ENCODE peak calls at places on chromosomes 4 and X, in nine cellular contexts. One of them, this sample, is unnamed.

GRCh38 chrX:110055616-110056015 is 52.7 kb downstream of the TMEM164 start:
- DNase-seq in AG09309: no peak
- DNase-seq in foreskin fibroblast: no peak
- DNase-seq in left ventricle myocardium inferior: no peak
- DNase-seq in choroid plexus epithelial cell: no peak
- DNase-seq in AG10803: no peak
- DNase-seq in AG04449: no peak
- DNase-seq in adrenal gland: no peak
- DNase-seq in BJ: no peak
- DNase-seq in this sample: no peak

GRCh38 chr4:95061220-95061619 is 303.5 kb downstream of the BMPR1B start:
- DNase-seq in AG09309: no peak
- DNase-seq in foreskin fibroblast: no peak
- DNase-seq in left ventricle myocardium inferior: no peak
- DNase-seq in choroid plexus epithelial cell: peak
- DNase-seq in AG10803: peak
- DNase-seq in AG04449: peak
- DNase-seq in adrenal gland: no peak
- DNase-seq in BJ: no peak
- DNase-seq in this sample: no peak

GRCh38 chr4:13653356-13653755 is 25.8 kb upstream of the BOD1L1 start:
- DNase-seq in AG09309: no peak
- DNase-seq in foreskin fibroblast: no peak
- DNase-seq in left ventricle myocardium inferior: no peak
- DNase-seq in choroid plexus epithelial cell: no peak
- DNase-seq in AG10803: no peak
- DNase-seq in AG04449: no peak
- DNase-seq in adrenal gland: no peak
- DNase-seq in BJ: no peak
- DNase-seq in this sample: no peak

GRCh38 chr4:148852092-148852699 is 410.0 kb upstream of the NR3C2 start:
- DNase-seq in AG09309: no peak
- DNase-seq in foreskin fibroblast: no peak
- DNase-seq in left ventricle myocardium inferior: no peak
- DNase-seq in choroid plexus epithelial cell: no peak
- DNase-seq in AG10803: no peak
- DNase-seq in AG04449: no peak
- DNase-seq in adrenal gland: no peak
- DNase-seq in BJ: no peak
- DNase-seq in this sample: no peak

GRCh38 chr4:55157559-55158277 is 32.3 kb upstream of the KDR start:
- DNase-seq in AG09309: no peak
- DNase-seq in foreskin fibroblast: no peak
- DNase-seq in left ventricle myocardium inferior: no peak
- DNase-seq in choroid plexus epithelial cell: no peak
- DNase-seq in AG10803: no peak
- DNase-seq in AG04449: no peak
- DNase-seq in adrenal gland: no peak
- DNase-seq in BJ: no peak
- DNase-seq in this sample: no peak

GRCh38 chr4:11701978-11702377 is 273.3 kb upstream of the HS3ST1 start:
- DNase-seq in AG09309: no peak
- DNase-seq in foreskin fibroblast: no peak
- DNase-seq in left ventricle myocardium inferior: no peak
- DNase-seq in choroid plexus epithelial cell: no peak
- DNase-seq in AG10803: no peak
- DNase-seq in AG04449: no peak
- DNase-seq in adrenal gland: no peak
- DNase-seq in BJ: no peak
- DNase-seq in this sample: no peak

GRCh38 chr4:101953949-101954348 is 163.4 kb downstream of the BANK1 start:
- DNase-seq in AG09309: no peak
- DNase-seq in foreskin fibroblast: no peak
- DNase-seq in left ventricle myocardium inferior: no peak
- DNase-seq in choroid plexus epithelial cell: peak
- DNase-seq in AG10803: peak
- DNase-seq in AG04449: no peak
- DNase-seq in adrenal gland: no peak
- DNase-seq in BJ: peak
- DNase-seq in this sample: peak

GRCh38 chr4:102311407-102311806 is 33.9 kb downstream of the SLC39A8 start:
- DNase-seq in AG09309: no peak
- DNase-seq in foreskin fibroblast: no peak
- DNase-seq in left ventricle myocardium inferior: no peak
- DNase-seq in choroid plexus epithelial cell: no peak
- DNase-seq in AG10803: no peak
- DNase-seq in AG04449: no peak
- DNase-seq in adrenal gland: no peak
- DNase-seq in BJ: no peak
- DNase-seq in this sample: no peak

GRCh38 chr4:113837397-113837796 is 75.9 kb upstream of the CAMK2D start:
- DNase-seq in AG09309: peak
- DNase-seq in foreskin fibroblast: peak
- DNase-seq in left ventricle myocardium inferior: no peak
- DNase-seq in choroid plexus epithelial cell: peak
- DNase-seq in AG10803: peak
- DNase-seq in AG04449: peak
- DNase-seq in adrenal gland: no peak
- DNase-seq in BJ: peak
- DNase-seq in this sample: peak

GRCh38 chrX:68693481-68694410 is 46.3 kb downstream of the STARD8 start:
- DNase-seq in AG09309: no peak
- DNase-seq in foreskin fibroblast: no peak
- DNase-seq in left ventricle myocardium inferior: peak
- DNase-seq in choroid plexus epithelial cell: peak
- DNase-seq in AG10803: peak
- DNase-seq in AG04449: no peak
- DNase-seq in adrenal gland: peak
- DNase-seq in BJ: no peak
- DNase-seq in this sample: no peak

GRCh38 chrX:14697453-14697852 is 168.1 kb downstream of the GLRA2 start:
- DNase-seq in AG09309: no peak
- DNase-seq in foreskin fibroblast: no peak
- DNase-seq in left ventricle myocardium inferior: no peak
- DNase-seq in choroid plexus epithelial cell: peak
- DNase-seq in AG10803: no peak
- DNase-seq in AG04449: no peak
- DNase-seq in adrenal gland: peak
- DNase-seq in BJ: no peak
- DNase-seq in this sample: peak

GRCh38 chr4:168440442-168441264 is 39.6 kb downstream of the DDX60L start:
- DNase-seq in AG09309: peak
- DNase-seq in foreskin fibroblast: peak
- DNase-seq in left ventricle myocardium inferior: no peak
- DNase-seq in choroid plexus epithelial cell: peak
- DNase-seq in AG10803: peak
- DNase-seq in AG04449: no peak
- DNase-seq in adrenal gland: no peak
- DNase-seq in BJ: peak
- DNase-seq in this sample: peak

GRCh38 chr4:73006286-73006990 is 63.1 kb downstream of the COX18 start:
- DNase-seq in AG09309: no peak
- DNase-seq in foreskin fibroblast: no peak
- DNase-seq in left ventricle myocardium inferior: no peak
- DNase-seq in choroid plexus epithelial cell: no peak
- DNase-seq in AG10803: no peak
- DNase-seq in AG04449: no peak
- DNase-seq in adrenal gland: no peak
- DNase-seq in BJ: no peak
- DNase-seq in this sample: no peak

GRCh38 chr4:77619408-77619807 is 13.8 kb downstream of the CXCL13 start:
- DNase-seq in AG09309: no peak
- DNase-seq in foreskin fibroblast: no peak
- DNase-seq in left ventricle myocardium inferior: no peak
- DNase-seq in choroid plexus epithelial cell: peak
- DNase-seq in AG10803: no peak
- DNase-seq in AG04449: no peak
- DNase-seq in adrenal gland: no peak
- DNase-seq in BJ: no peak
- DNase-seq in this sample: no peak

GRCh38 chrX:113747274-113747973 is 836.5 kb upstream of the HTR2C start:
- DNase-seq in AG09309: no peak
- DNase-seq in foreskin fibroblast: no peak
- DNase-seq in left ventricle myocardium inferior: no peak
- DNase-seq in choroid plexus epithelial cell: no peak
- DNase-seq in AG10803: no peak
- DNase-seq in AG04449: no peak
- DNase-seq in adrenal gland: no peak
- DNase-seq in BJ: no peak
- DNase-seq in this sample: no peak

GRCh38 chrX:666762-667161 is 36.2 kb downstream of the SHOX start:
- DNase-seq in AG09309: no peak
- DNase-seq in foreskin fibroblast: no peak
- DNase-seq in left ventricle myocardium inferior: no peak
- DNase-seq in choroid plexus epithelial cell: no peak
- DNase-seq in AG10803: peak
- DNase-seq in AG04449: no peak
- DNase-seq in adrenal gland: no peak
- DNase-seq in BJ: no peak
- DNase-seq in this sample: no peak

GRCh38 chr4:78137538-78137937 is 80.4 kb downstream of the FRAS1 start:
- DNase-seq in AG09309: no peak
- DNase-seq in foreskin fibroblast: no peak
- DNase-seq in left ventricle myocardium inferior: no peak
- DNase-seq in choroid plexus epithelial cell: no peak
- DNase-seq in AG10803: peak
- DNase-seq in AG04449: no peak
- DNase-seq in adrenal gland: no peak
- DNase-seq in BJ: no peak
- DNase-seq in this sample: no peak

GRCh38 chr4:188015025-188015778 is 19.6 kb downstream of the ZFP42 start:
- DNase-seq in AG09309: no peak
- DNase-seq in foreskin fibroblast: no peak
- DNase-seq in left ventricle myocardium inferior: no peak
- DNase-seq in choroid plexus epithelial cell: no peak
- DNase-seq in AG10803: no peak
- DNase-seq in AG04449: no peak
- DNase-seq in adrenal gland: no peak
- DNase-seq in BJ: no peak
- DNase-seq in this sample: no peak

GRCh38 chrX:103063918-103064434 is at the start of gene BEX1:
- DNase-seq in AG09309: no peak
- DNase-seq in foreskin fibroblast: peak
- DNase-seq in left ventricle myocardium inferior: no peak
- DNase-seq in choroid plexus epithelial cell: peak
- DNase-seq in AG10803: peak
- DNase-seq in AG04449: peak
- DNase-seq in adrenal gland: peak
- DNase-seq in BJ: no peak
- DNase-seq in this sample: no peak

GRCh38 chr4:141081921-141082381 is 51.3 kb downstream of the RNF150 start:
- DNase-seq in AG09309: no peak
- DNase-seq in foreskin fibroblast: no peak
- DNase-seq in left ventricle myocardium inferior: no peak
- DNase-seq in choroid plexus epithelial cell: no peak
- DNase-seq in AG10803: no peak
- DNase-seq in AG04449: no peak
- DNase-seq in adrenal gland: no peak
- DNase-seq in BJ: no peak
- DNase-seq in this sample: no peak

GRCh38 chrX:44903107-44903506 is 30.1 kb downstream of the KDM6A start:
- DNase-seq in AG09309: peak
- DNase-seq in foreskin fibroblast: peak
- DNase-seq in left ventricle myocardium inferior: no peak
- DNase-seq in choroid plexus epithelial cell: peak
- DNase-seq in AG10803: peak
- DNase-seq in AG04449: peak
- DNase-seq in adrenal gland: no peak
- DNase-seq in BJ: no peak
- DNase-seq in this sample: no peak
- TF ChIP-seq CTCF in AG09309: no peak
- TF ChIP-seq CTCF in foreskin fibroblast: no peak
- TF ChIP-seq CTCF in left ventricle myocardium inferior: no peak
- TF ChIP-seq CTCF in choroid plexus epithelial cell: no peak
- TF ChIP-seq CTCF in AG10803: no peak
- TF ChIP-seq CTCF in AG04449: no peak
- TF ChIP-seq CTCF in adrenal gland: no peak
- TF ChIP-seq CTCF in BJ: no peak
- TF ChIP-seq CTCF in this sample: no peak

DNA sequence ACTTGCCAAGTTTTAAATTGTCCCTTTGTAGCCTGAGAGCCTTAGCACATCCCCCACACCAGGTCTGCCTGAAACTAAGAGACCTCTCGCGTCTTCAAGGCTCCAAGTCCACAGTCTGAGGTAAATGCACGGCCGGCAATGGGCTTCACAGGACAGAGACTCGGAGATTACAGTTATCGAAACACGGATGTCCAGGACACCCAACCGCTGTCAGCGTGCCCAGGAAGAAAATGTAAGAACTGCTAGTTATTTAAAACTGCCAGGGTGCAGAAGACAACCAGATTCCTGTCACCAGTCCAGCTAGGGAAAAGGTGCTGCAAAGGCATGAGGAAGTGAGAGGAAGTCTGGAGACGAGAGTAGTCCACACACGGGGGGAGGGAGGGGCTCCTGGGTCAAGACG is 28.9 kb downstream of the ZNF827 start:
- DNase-seq in AG09309: no peak
- DNase-seq in foreskin fibroblast: no peak
- DNase-seq in left ventricle myocardium inferior: no peak
- DNase-seq in choroid plexus epithelial cell: no peak
- DNase-seq in AG10803: no peak
- DNase-seq in AG04449: no peak
- DNase-seq in adrenal gland: no peak
- DNase-seq in BJ: no peak
- DNase-seq in this sample: no peak
- H3K4me3 ChIP-seq in AG09309: no peak
- H3K4me3 ChIP-seq in foreskin fibroblast: no peak
- H3K4me3 ChIP-seq in left ventricle myocardium inferior: peak
- H3K4me3 ChIP-seq in choroid plexus epithelial cell: no peak
- H3K4me3 ChIP-seq in AG10803: no peak
- H3K4me3 ChIP-seq in AG04449: no peak
- H3K4me3 ChIP-seq in adrenal gland: no peak
- H3K4me3 ChIP-seq in BJ: peak
- H3K4me3 ChIP-seq in this sample: no peak

GRCh38 chr4:176563591-176563990 is 229.1 kb downstream of the VEGFC start:
- DNase-seq in AG09309: no peak
- DNase-seq in foreskin fibroblast: peak
- DNase-seq in left ventricle myocardium inferior: no peak
- DNase-seq in choroid plexus epithelial cell: peak
- DNase-seq in AG10803: peak
- DNase-seq in AG04449: no peak
- DNase-seq in adrenal gland: no peak
- DNase-seq in BJ: no peak
- DNase-seq in this sample: no peak
- TF ChIP-seq CTCF in AG09309: peak
- TF ChIP-seq CTCF in foreskin fibroblast: no peak
- TF ChIP-seq CTCF in left ventricle myocardium inferior: peak
- TF ChIP-seq CTCF in choroid plexus epithelial cell: peak
- TF ChIP-seq CTCF in AG10803: peak
- TF ChIP-seq CTCF in AG04449: peak
- TF ChIP-seq CTCF in adrenal gland: peak
- TF ChIP-seq CTCF in BJ: peak
- TF ChIP-seq CTCF in this sample: no peak

DNA sequence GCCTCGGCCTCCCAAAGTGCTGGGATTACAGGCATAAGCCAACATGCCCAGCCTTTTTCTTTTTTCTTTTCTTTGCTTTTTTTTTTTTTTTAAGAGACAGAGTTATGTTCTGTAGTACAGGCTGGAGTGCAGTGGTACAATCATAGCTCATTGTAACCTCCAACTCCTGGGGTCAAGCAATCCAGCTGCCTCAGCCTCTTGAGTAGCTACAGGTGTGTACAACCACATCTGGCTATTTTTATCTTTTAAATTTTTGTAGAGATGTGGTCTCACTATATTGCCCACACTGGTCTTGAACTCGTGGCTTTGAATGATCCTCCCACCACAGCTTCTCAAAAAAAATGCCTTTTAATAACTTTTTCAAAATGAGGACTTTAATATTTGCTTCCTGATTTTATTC is 4.3 kb upstream of the TNIP3 start:
- DNase-seq in AG09309: no peak
- DNase-seq in foreskin fibroblast: no peak
- DNase-seq in left ventricle myocardium inferior: no peak
- DNase-seq in choroid plexus epithelial cell: no peak
- DNase-seq in AG10803: no peak
- DNase-seq in AG04449: no peak
- DNase-seq in adrenal gland: no peak
- DNase-seq in BJ: no peak
- DNase-seq in this sample: no peak
- H3K4me3 ChIP-seq in AG09309: no peak
- H3K4me3 ChIP-seq in foreskin fibroblast: no peak
- H3K4me3 ChIP-seq in left ventricle myocardium inferior: no peak
- H3K4me3 ChIP-seq in choroid plexus epithelial cell: no peak
- H3K4me3 ChIP-seq in AG10803: no peak
- H3K4me3 ChIP-seq in AG04449: no peak
- H3K4me3 ChIP-seq in adrenal gland: no peak
- H3K4me3 ChIP-seq in BJ: no peak
- H3K4me3 ChIP-seq in this sample: no peak

This sample was measured in HFF-Myc.